ENCODE peak calls at places on chromosomes 3 and 15, in four cellular contexts. W is GM12865, G is choroid plexus epithelial cell, N is astrocyte. Z is an unnamed sample.

GRCh38 chr3:107969994-107970896 is 120.6 kb downstream of the CD47 start:
- DNase-seq in G (peak; percentile 77), W (no peak), N (peak; percentile 57), Z (no peak)

GRCh38 chr15:64112077-64112772 is 16.4 kb downstream of the SNX1 start:
- DNase-seq in G (peak; percentile 65), W (no peak), N (no peak), Z (no peak)

GRCh38 chr3:57224856-57225255 is 2.7 kb upstream of the APPL1 start:
- DNase-seq in W (no peak), G (no peak), N (peak; percentile 10), Z (no peak)

GRCh38 chr3:184710870-184711365 is 946 bp downstream of the MAGEF1 start:
- DNase-seq in G (no peak), N (peak; percentile 15), W (peak; percentile 62), Z (peak; percentile 81)

GRCh38 chr3:55718475-55718874 is 231.4 kb upstream of the WNT5A start:
- DNase-seq in G (peak; percentile 80), W (no peak), N (peak; percentile 66), Z (no peak)

GRCh38 chr3:66795365-66795764 is 202.7 kb upstream of the KBTBD8 start:
- DNase-seq in G (peak; percentile 67), N (no peak), W (no peak), Z (no peak)

GRCh38 chr15:74787251-74788041 is 5.6 kb downstream of the CSK start:
- DNase-seq in N (peak; percentile 65), W (peak; percentile 97), G (peak; percentile 92), Z (peak; percentile 84)

GRCh38 chr15:74988007-74988800 is 7.2 kb upstream of the SCAMP5 start:
- DNase-seq in N (no peak), G (peak; percentile 65), W (peak; percentile 65), Z (peak; percentile 34)

GRCh38 chr3:101362408-101362807 is 42.0 kb upstream of the IMPG2 start:
- DNase-seq in G (no peak), W (no peak), N (no peak), Z (no peak)

DNA sequence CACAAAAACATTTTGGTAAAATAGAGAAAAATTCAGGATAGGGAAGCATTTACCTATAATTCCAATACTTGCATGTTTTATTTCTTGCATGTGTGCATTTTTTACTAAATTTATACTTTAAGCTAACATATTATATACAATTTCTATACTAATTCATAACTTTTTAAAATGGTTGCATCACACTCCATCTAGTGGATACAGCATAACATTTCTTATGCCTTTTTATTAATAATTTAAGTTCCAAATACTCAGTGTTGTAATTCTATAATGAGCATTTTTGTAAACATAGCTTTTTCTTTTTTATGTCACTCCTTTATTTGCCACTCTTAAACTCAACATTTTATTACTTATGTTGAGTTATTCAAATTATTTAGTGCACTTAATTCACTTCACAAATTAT is 477.7 kb downstream of the ZBBX start:
- DNase-seq in W (no peak), N (no peak), G (peak; percentile 4), Z (no peak)
- TF ChIP-seq CTCF in W (no peak), N (no peak), G (peak; percentile 31), Z (no peak)

GRCh38 chr3:179653106-179653776 is 401 bp downstream of the USP13 start:
- DNase-seq in G (peak; percentile 88), W (peak; percentile 82), N (peak; percentile 76), Z (peak; percentile 73)
- TF ChIP-seq CTCF in G (no peak), W (no peak), N (no peak), Z (no peak)

DNA sequence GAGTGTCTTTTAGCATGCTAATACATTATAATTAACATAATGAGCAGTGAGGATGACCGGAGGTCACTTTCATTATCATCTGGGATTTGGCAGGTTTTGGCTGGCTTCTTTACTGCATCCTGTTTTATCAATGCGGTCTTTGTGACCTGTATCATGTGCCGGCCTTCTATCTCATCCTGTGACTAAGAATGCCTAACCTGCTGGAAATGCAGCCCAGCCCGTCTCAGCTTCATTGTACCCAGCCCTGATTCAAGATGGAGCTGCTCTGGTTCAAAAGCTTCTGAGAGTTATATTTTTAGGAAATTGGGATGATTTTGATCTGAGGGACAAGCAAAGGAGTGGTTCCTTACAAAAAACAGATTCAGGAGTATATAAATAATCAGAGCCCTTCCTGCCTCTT is 9.2 kb upstream of the ZBTB20 start:
- DNase-seq in G (no peak), N (no peak), W (no peak), Z (no peak)
- TF ChIP-seq CTCF in G (no peak), N (no peak), W (no peak), Z (no peak)

GRCh38 chr15:100892013-100892355 is 12.4 kb downstream of the ALDH1A3 start:
- DNase-seq in G (no peak), N (no peak), W (no peak), Z (no peak)
- TF ChIP-seq CTCF in G (no peak), N (no peak), W (no peak), Z (no peak)

GRCh38 chr3:188286087-188286513 is 132.1 kb downstream of the LPP start:
- DNase-seq in G (peak; percentile 98), N (peak; percentile 100), W (no peak), Z (no peak)

GRCh38 chr3:188282871-188283270 is 128.9 kb downstream of the LPP start:
- DNase-seq in N (no peak), W (no peak), G (no peak), Z (no peak)

GRCh38 chr3:188280627-188281026 is 126.7 kb downstream of the LPP start:
- DNase-seq in G (no peak), N (no peak), W (no peak), Z (no peak)

GRCh38 chr3:188284455-188285212 is 130.7 kb downstream of the LPP start:
- DNase-seq in G (no peak), N (no peak), W (peak; percentile 11), Z (no peak)

GRCh38 chr3:188283347-188283746 is 129.4 kb downstream of the LPP start:
- DNase-seq in G (peak; percentile 86), W (peak; percentile 2), N (no peak), Z (no peak)
- TF ChIP-seq CTCF in G (peak; percentile 45), W (no peak), N (peak; percentile 7), Z (no peak)

GRCh38 chr3:24640330-24640877 is 145.8 kb upstream of the THRB start:
- DNase-seq in W (no peak), G (peak; percentile 67), N (peak; percentile 2), Z (no peak)
- TF ChIP-seq CTCF in W (peak; percentile 11), G (peak; percentile 65), N (peak; percentile 30), Z (peak; percentile 3)

GRCh38 chr3:81643721-81644120 is 117.7 kb downstream of the GBE1 start:
- DNase-seq in W (peak; percentile 11), N (peak; percentile 22), G (peak; percentile 67), Z (no peak)
- TF ChIP-seq CTCF in W (no peak), N (peak; percentile 29), G (peak; percentile 62), Z (no peak)

GRCh38 chr3:19256313-19256712 is 108.0 kb downstream of the KCNH8 start:
- DNase-seq in N (no peak), G (no peak), W (no peak), Z (no peak)
- TF ChIP-seq CTCF in N (no peak), G (no peak), W (no peak), Z (no peak)

DNA sequence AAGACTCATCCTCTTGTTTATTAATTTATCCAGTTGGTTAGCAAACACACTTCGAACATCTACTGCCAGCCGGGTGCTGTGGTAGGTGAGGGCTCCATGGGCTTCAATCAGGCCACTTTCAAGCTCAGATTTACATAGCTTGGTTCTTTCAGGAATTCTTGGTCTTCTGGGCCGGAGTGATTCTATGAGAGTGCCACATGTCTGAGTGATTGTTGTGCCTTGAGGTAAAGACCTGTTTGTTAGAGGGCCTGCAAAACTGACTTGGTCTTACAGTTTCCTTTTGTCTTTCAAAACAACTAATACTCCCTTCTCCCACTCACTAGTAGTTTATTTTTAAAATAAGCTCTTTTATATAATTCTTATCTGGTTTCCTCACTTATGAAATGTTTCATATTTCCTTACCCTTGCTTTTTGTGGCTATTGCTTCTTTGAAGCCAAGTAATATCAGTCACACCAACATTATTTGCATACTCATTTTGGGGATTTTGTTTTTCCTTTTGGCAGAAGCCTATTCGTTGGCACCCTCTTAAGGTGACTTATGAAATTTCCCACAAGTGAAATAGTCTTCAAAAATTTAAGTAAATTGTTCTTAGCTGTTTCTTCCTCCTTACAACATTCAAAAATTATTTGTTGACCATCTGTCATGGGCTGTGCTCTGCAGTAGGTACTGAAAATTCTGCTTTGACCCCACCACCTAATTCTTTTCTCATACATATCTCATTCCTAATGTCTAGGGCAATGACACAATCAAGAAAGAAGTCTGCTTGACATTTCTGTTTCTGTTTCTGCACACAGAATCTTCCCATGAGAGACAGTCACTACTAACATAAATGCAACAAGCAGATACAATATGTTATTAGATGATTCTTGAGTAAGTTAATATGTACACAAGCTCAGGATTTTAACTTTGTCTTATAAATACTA is 120.2 kb downstream of the LRRC28 start:
- DNase-seq in N (peak; percentile 32), G (peak; percentile 45), W (peak; percentile 76), Z (peak; percentile 30)
- TF ChIP-seq CTCF in N (no peak), G (peak; percentile 24), W (peak; percentile 16), Z (no peak)

GRCh38 chr15:99105516-99106341 is 849 bp downstream of the SYNM start:
- DNase-seq in G (peak; percentile 65), W (peak; percentile 67), N (peak; percentile 65), Z (peak; percentile 65)

GRCh38 chr15:99106417-99107220 is 1.7 kb downstream of the SYNM start:
- DNase-seq in G (peak; percentile 76), W (no peak), N (no peak), Z (no peak)

GRCh38 chr15:99103279-99103678 is 1.6 kb upstream of the SYNM start:
- DNase-seq in N (no peak), W (no peak), G (no peak), Z (no peak)

GRCh38 chr15:99102332-99103235 is 2.3 kb upstream of the SYNM start:
- DNase-seq in N (no peak), G (no peak), W (no peak), Z (no peak)

GRCh38 chr15:99104788-99105515 is at the start of gene SYNM:
- DNase-seq in N (peak; percentile 45), W (peak; percentile 86), G (peak; percentile 71), Z (peak; percentile 96)
- TF ChIP-seq CTCF in N (peak; percentile 34), W (peak; percentile 81), G (peak; percentile 37), Z (peak; percentile 78)

Z was measured in GM20000.